ENCODE peak calls at places on chromosomes 16 and 17, in nine cellular contexts. X, W, B, J, L, N, D, O and G are unnamed samples.

GRCh38 chr17:44919885-44920564 is 4.7 kb upstream of the GFAP start:
- DNase-seq in X (peak; percentile 67), W (peak; percentile 69), B (peak; percentile 63), J (peak; percentile 84), L (peak; percentile 60), N (peak; percentile 24), D (peak; percentile 45), O (peak; percentile 62), G (peak; percentile 88)

GRCh38 chr17:48123111-48123510 is 15.5 kb downstream of the SNX11 start:
- DNase-seq in X (no peak), W (no peak), B (no peak), J (no peak), L (no peak), N (no peak), D (no peak), O (no peak), G (no peak)

GRCh38 chr16:87704754-87705353 is 60.9 kb downstream of the KLHDC4 start:
- DNase-seq in X (no peak), W (no peak), B (no peak), J (no peak), L (no peak), N (no peak), D (no peak), O (no peak), G (no peak)

GRCh38 chr17:19705201-19705600 is 11.2 kb downstream of the SLC47A2 start:
- DNase-seq in X (no peak), W (no peak), B (no peak), J (no peak), L (no peak), N (no peak), D (no peak), O (no peak), G (no peak)

GRCh38 chr17:75086496-75087181 is 1.1 kb upstream of the SLC16A5 start:
- DNase-seq in X (no peak), W (peak; percentile 71), B (no peak), J (no peak), L (no peak), N (no peak), D (no peak), O (no peak), G (no peak)

GRCh38 chr17:4605826-4606225 is 21.5 kb downstream of the SMTNL2 start:
- DNase-seq in X (no peak), W (no peak), B (no peak), J (no peak), L (no peak), N (no peak), D (no peak), O (no peak), G (peak; percentile 85)

GRCh38 chr17:2170023-2170422 is 115.1 kb downstream of the HIC1 start:
- DNase-seq in X (peak; percentile 22), W (no peak), B (no peak), J (peak; percentile 30), L (no peak), N (no peak), D (no peak), O (peak; percentile 21), G (no peak)

GRCh38 chr16:24781256-24781655 is 51.8 kb downstream of the TNRC6A start:
- DNase-seq in X (no peak), W (no peak), B (no peak), J (no peak), L (no peak), N (no peak), D (no peak), O (no peak), G (no peak)

GRCh38 chr16:3022697-3023414 is 886 bp downstream of the HCFC1R1 start:
- DNase-seq in X (no peak), W (peak; percentile 41), B (no peak), J (no peak), L (no peak), N (no peak), D (peak; percentile 45), O (peak; percentile 40), G (peak; percentile 68)

GRCh38 chr17:13957636-13958035 is 111.7 kb upstream of the COX10 start:
- DNase-seq in X (no peak), W (no peak), B (no peak), J (no peak), L (no peak), N (no peak), D (no peak), O (no peak), G (peak; percentile 68)

GRCh38 chr16:30185683-30186421 is 2.5 kb downstream of the CORO1A start:
- DNase-seq in X (peak; percentile 77), W (peak; percentile 66), B (no peak), J (no peak), L (peak; percentile 80), N (peak; percentile 69), D (no peak), O (peak; percentile 85), G (no peak)

GRCh38 chr16:11799509-11800384 is 2.7 kb upstream of the ZC3H7A start:
- DNase-seq in X (no peak), W (no peak), B (no peak), J (no peak), L (peak; percentile 16), N (no peak), D (no peak), O (no peak), G (no peak)

GRCh38 chr17:17692353-17693252 is 11.3 kb downstream of the RAI1 start:
- DNase-seq in X (no peak), W (no peak), B (no peak), J (no peak), L (no peak), N (no peak), D (no peak), O (no peak), G (no peak)

GRCh38 chr16:27651299-27651698 is 101.4 kb downstream of the KATNIP start:
- DNase-seq in X (no peak), W (no peak), B (no peak), J (no peak), L (no peak), N (no peak), D (no peak), O (no peak), G (no peak)

GRCh38 chr17:48384164-48384563 is 45.9 kb downstream of the SKAP1 start:
- DNase-seq in X (no peak), W (no peak), B (no peak), J (no peak), L (no peak), N (no peak), D (no peak), O (no peak), G (no peak)

GRCh38 chr17:13995856-13996635 is 73.3 kb upstream of the COX10 start:
- DNase-seq in X (no peak), W (no peak), B (no peak), J (no peak), L (no peak), N (no peak), D (no peak), O (no peak), G (no peak)

GRCh38 chr16:86566601-86566965 is at the start of gene FOXC2:
- DNase-seq in X (peak; percentile 55), W (peak; percentile 50), B (no peak), J (peak; percentile 85), L (peak; percentile 44), N (no peak), D (peak; percentile 85), O (peak; percentile 55), G (peak; percentile 95)

GRCh38 chr16:23579371-23579770 is 16.7 kb downstream of the NDUFAB1 start:
- DNase-seq in X (no peak), W (no peak), B (no peak), J (no peak), L (no peak), N (no peak), D (no peak), O (no peak), G (no peak)

GRCh38 chr17:38617967-38618760 is 12.4 kb upstream of the SRCIN1 start:
- DNase-seq in X (no peak), W (no peak), B (no peak), J (no peak), L (no peak), N (no peak), D (no peak), O (no peak), G (no peak)